ENCODE peak calls at places on chromosome 7, in seven cellular contexts. R is HepG2, T is chondrocyte, A is cardiac muscle cell, F is AG10803, S is pancreas, I is left ventricle myocardium inferior. D is an unnamed sample.

GRCh38 chr7:30465342-30466170 is 13.0 kb downstream of the NOD1 start:
- DNase-seq in R (no peak), T (no peak), A (no peak), F (peak), S (no peak), I (no peak), D (no peak)

GRCh38 chr7:108078156-108078781 is 51.9 kb downstream of the LAMB4 start:
- DNase-seq in R (no peak), T (no peak), A (no peak), F (no peak), S (no peak), I (no peak), D (no peak)

GRCh38 chr7:99102809-99103690 is 40.9 kb downstream of the SMURF1 start:
- DNase-seq in R (no peak), T (no peak), A (no peak), F (peak), S (no peak), I (no peak), D (no peak)

GRCh38 chr7:116766881-116767280 is 94.9 kb downstream of the MET start:
- DNase-seq in R (peak), T (no peak), A (no peak), F (no peak), S (no peak), I (no peak), D (no peak)

GRCh38 chr7:110119883-110120581 is 970.9 kb upstream of the LRRN3 start:
- DNase-seq in R (no peak), T (no peak), A (no peak), F (no peak), S (no peak), I (no peak), D (no peak)

GRCh38 chr7:1542841-1543747 is 12.6 kb downstream of the MAFK start:
- DNase-seq in R (no peak), T (no peak), A (no peak), F (no peak), S (peak), I (no peak), D (no peak)

GRCh38 chr7:142797342-142797798 is 26.6 kb downstream of the PRSS2 start:
- DNase-seq in R (no peak), T (no peak), A (no peak), F (no peak), S (no peak), I (no peak), D (no peak)

GRCh38 chr7:91420606-91421390 is 156.6 kb downstream of the FZD1 start:
- DNase-seq in R (no peak), T (no peak), A (no peak), F (no peak), S (no peak), I (no peak), D (no peak)

GRCh38 chr7:130875265-130875741 is 141.3 kb upstream of the KLF14 start:
- DNase-seq in R (peak), T (no peak), A (peak), F (no peak), S (peak), I (peak), D (no peak)

GRCh38 chr7:149422914-149423285 is 38.0 kb downstream of the ZNF777 start:
- DNase-seq in R (no peak), T (no peak), A (no peak), F (no peak), S (peak), I (peak), D (no peak)

GRCh38 chr7:118330373-118330772 is 105.9 kb downstream of the ANKRD7 start:
- DNase-seq in R (no peak), T (no peak), A (no peak), F (no peak), S (no peak), I (no peak), D (no peak)

GRCh38 chr7:158252837-158253669 is 334.6 kb downstream of the PTPRN2 start:
- DNase-seq in R (no peak), T (no peak), A (no peak), F (no peak), S (no peak), I (no peak), D (peak)

GRCh38 chr7:56083150-56083785 is 9.5 kb downstream of the PHKG1 start:
- DNase-seq in R (no peak), T (peak), A (no peak), F (no peak), S (peak), I (peak), D (no peak)

GRCh38 chr7:5077740-5078139 is 32.1 kb downstream of the RBAK start:
- DNase-seq in R (no peak), T (no peak), A (no peak), F (no peak), S (no peak), I (no peak), D (no peak)

GRCh38 chr7:30817060-30817770 is 46.0 kb downstream of the MINDY4 start:
- DNase-seq in R (no peak), T (no peak), A (no peak), F (no peak), S (no peak), I (no peak), D (no peak)

GRCh38 chr7:120523985-120524384 is 251.0 kb downstream of the KCND2 start:
- DNase-seq in R (no peak), T (no peak), A (no peak), F (no peak), S (no peak), I (no peak), D (no peak)

GRCh38 chr7:140122975-140123374 is 53.8 kb downstream of the KDM7A start:
- DNase-seq in R (no peak), T (no peak), A (no peak), F (no peak), S (no peak), I (no peak), D (no peak)

GRCh38 chr7:121748546-121748945 is 124.4 kb upstream of the PTPRZ1 start:
- DNase-seq in R (no peak), T (no peak), A (no peak), F (no peak), S (no peak), I (no peak), D (no peak)

GRCh38 chr7:121753965-121754364 is 119.0 kb upstream of the PTPRZ1 start:
- DNase-seq in R (no peak), T (no peak), A (no peak), F (no peak), S (no peak), I (no peak), D (no peak)

GRCh38 chr7:121755818-121756501 is 117.0 kb upstream of the PTPRZ1 start:
- DNase-seq in R (no peak), T (no peak), A (peak), F (no peak), S (no peak), I (no peak), D (no peak)

GRCh38 chr7:121755286-121755685 is 117.7 kb upstream of the PTPRZ1 start:
- DNase-seq in R (no peak), T (no peak), A (peak), F (no peak), S (no peak), I (no peak), D (no peak)

DNA sequence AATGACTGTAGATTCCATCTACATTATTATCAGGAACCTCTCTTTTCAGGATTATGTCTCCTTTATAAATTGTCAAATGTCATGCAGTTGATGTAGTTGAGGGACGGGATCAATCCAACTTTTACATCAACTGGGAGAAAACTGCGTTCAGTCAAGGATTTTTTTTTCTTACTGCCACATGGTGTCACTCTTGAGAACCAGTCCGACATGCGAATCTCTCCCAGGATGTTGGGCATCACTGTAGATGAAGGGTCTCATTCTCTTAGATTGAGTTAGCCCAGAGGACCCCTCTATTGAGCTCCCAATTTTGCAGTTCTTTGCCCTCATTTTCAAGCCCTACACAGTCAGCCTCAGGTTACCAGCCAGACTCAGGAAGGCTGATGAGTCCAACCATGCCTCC is 120.3 kb upstream of the PTPRZ1 start:
- DNase-seq in R (peak), T (no peak), A (peak), F (peak), S (no peak), I (no peak), D (no peak)
- TF ChIP-seq CTCF in R (peak), T (peak), A (peak), F (peak), S (no peak), I (no peak), D (peak)

GRCh38 chr7:103752995-103753394 is 236.5 kb downstream of the RELN start:
- DNase-seq in R (no peak), T (no peak), A (no peak), F (peak), S (no peak), I (no peak), D (no peak)
- TF ChIP-seq CTCF in R (peak), T (peak), A (no peak), F (no peak), S (no peak), I (no peak), D (no peak)

GRCh38 chr7:138726288-138726687 is 25.1 kb upstream of the SVOPL start:
- DNase-seq in R (no peak), T (peak), A (no peak), F (no peak), S (no peak), I (no peak), D (no peak)
- TF ChIP-seq CTCF in R (peak), T (peak), A (peak), F (no peak), S (no peak), I (no peak), D (no peak)

DNA sequence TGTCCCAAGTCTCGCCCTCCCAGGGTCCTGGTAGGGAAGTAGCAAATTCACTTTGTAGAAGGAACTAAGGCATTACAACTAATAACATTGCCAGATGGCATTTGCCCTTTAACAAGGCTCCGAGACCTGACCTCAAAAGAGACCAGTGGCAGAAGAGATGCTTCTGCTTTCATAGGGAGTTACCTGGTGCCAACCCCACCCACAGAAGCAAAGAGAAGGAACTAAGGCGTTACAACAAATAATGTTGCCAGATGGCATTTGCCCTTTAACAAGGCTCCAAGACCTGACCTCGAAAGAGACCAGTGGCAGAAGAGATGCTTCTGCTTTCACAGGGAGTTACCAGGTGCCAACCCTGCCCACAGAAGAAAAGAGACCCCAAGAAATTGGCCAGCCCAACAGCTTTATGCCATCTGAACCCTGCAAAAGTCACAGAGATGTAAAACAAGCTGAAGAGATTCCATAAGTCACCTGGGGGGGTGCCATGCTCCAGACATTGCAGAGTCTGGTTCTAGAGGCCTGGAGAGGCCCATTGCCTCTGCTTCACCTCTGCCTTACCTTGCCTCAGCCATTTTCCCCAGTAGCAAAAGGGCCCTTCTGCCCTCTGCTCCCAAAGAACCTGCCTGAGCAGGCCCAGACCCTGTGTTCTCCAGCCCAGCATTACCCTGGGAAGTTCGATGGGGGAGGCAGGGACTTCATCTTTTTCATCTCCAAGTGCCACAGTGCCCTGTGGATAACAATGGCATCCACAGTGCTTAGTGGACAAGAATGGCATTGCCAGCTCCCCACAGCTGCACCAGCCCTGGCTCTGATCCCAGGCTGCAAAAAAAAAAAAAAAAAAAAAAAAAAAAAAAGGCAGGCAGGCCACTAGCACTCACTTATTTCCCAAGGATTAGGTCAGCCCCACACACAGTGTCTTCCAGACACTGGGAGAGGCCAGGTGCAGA is 179.5 kb upstream of the PLXNA4 start:
- DNase-seq in R (no peak), T (no peak), A (no peak), F (no peak), S (peak), I (no peak), D (no peak)
- TF ChIP-seq CTCF in R (no peak), T (peak), A (no peak), F (no peak), S (no peak), I (no peak), D (no peak)

DNA sequence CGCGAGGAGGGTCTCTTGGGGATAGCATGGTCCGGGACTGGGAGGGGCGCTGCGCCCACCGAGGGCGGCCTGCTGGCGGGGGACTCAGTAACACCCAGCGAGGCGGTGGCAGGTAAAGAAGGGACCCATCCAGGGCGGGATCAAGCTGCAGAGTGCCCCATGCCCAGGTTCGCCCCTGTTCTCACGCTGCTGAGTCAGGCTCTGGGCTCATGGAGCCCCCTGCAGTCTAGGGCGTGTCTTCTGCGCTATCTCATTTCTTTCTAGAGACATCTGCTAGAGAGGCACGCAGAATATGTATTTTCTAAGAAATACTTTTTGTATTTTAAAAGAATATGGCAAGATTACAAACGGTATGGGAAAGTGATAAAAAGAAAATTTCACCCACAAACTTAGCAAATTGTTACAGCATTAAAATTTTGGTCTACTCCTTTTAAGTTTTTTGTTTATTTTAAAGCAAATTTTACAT is 933 bp downstream of the EPDR1 start:
- DNase-seq in R (peak), T (no peak), A (peak), F (peak), S (no peak), I (peak), D (no peak)
- TF ChIP-seq CTCF in R (peak), T (peak), A (peak), F (peak), S (no peak), I (no peak), D (no peak)

GRCh38 chr7:83005410-83005809 is 157.3 kb downstream of the PCLO start:
- DNase-seq in R (no peak), T (no peak), A (peak), F (no peak), S (no peak), I (no peak), D (no peak)
- TF ChIP-seq CTCF in R (no peak), T (peak), A (peak), F (peak), S (no peak), I (peak), D (peak)

GRCh38 chr7:33982425-33982786 is 77.1 kb downstream of the BMPER start:
- DNase-seq in R (no peak), T (no peak), A (peak), F (no peak), S (no peak), I (no peak), D (no peak)
- TF ChIP-seq CTCF in R (peak), T (peak), A (peak), F (peak), S (no peak), I (no peak), D (peak)

GRCh38 chr7:106050002-106050742 is 61.9 kb downstream of the SYPL1 start:
- DNase-seq in R (peak), T (no peak), A (no peak), F (peak), S (no peak), I (no peak), D (no peak)
- TF ChIP-seq CTCF in R (peak), T (peak), A (peak), F (peak), S (no peak), I (no peak), D (no peak)

GRCh38 chr7:128275651-128276050 is 34.6 kb downstream of the LEP start:
- DNase-seq in R (no peak), T (no peak), A (no peak), F (no peak), S (no peak), I (no peak), D (no peak)
- TF ChIP-seq CTCF in R (no peak), T (no peak), A (no peak), F (no peak), S (no peak), I (no peak), D (no peak)

D was measured in type B pancreatic cell.